ENCODE peak calls at places on chromosomes 7 and 10, in four cellular contexts. F is tibial artery, G is amniotic stem cell, Y is T-helper 2 cell. Q is an unnamed sample.

GRCh38 chr7:78071821-78072590 is 273.4 kb downstream of the PHTF2 start:
- DNase-seq in Y (no peak), F (no peak), G (no peak), Q (no peak)

GRCh38 chr7:37191797-37192196 is 256.9 kb downstream of the ELMO1 start:
- DNase-seq in Y (no peak), F (no peak), G (no peak), Q (no peak)

GRCh38 chr7:124566576-124566975 is 199.0 kb downstream of the GPR37 start:
- DNase-seq in Y (no peak), F (no peak), G (no peak), Q (no peak)

GRCh38 chr7:142807855-142808460 is 37.2 kb downstream of the PRSS2 start:
- DNase-seq in Y (peak), G (no peak), F (no peak), Q (no peak)

GRCh38 chr7:107170051-107170661 is 1.4 kb downstream of the HBP1 start:
- DNase-seq in G (no peak), Y (no peak), F (no peak), Q (no peak)

GRCh38 chr7:63042730-63043511 is 955.7 kb upstream of the ZNF722 start:
- DNase-seq in Y (no peak), G (no peak), F (no peak), Q (no peak)

GRCh38 chr7:15561840-15562239 is at the start of gene AGMO:
- DNase-seq in F (peak), Y (no peak), G (no peak), Q (no peak)

GRCh38 chr10:97852277-97852676 is 2.6 kb downstream of the GOLGA7B start:
- DNase-seq in Y (no peak), G (no peak), F (no peak), Q (no peak)

GRCh38 chr7:45217358-45217757 is 59.8 kb downstream of the RAMP3 start:
- DNase-seq in F (no peak), G (no peak), Y (no peak), Q (no peak)

GRCh38 chr10:42242135-42242805 is 396.1 kb downstream of the ZNF33B start:
- DNase-seq in Y (no peak), F (no peak), G (no peak), Q (no peak)

GRCh38 chr7:55469271-55469681 is 103.0 kb downstream of the VOPP1 start:
- DNase-seq in Y (peak), F (no peak), G (no peak), Q (peak)

GRCh38 chr7:30598121-30598876 is 3.6 kb downstream of the GARS1 start:
- DNase-seq in Y (no peak), G (no peak), F (no peak), Q (no peak)

GRCh38 chr7:152647-153046 is 39.7 kb upstream of the FAM20C start:
- DNase-seq in Y (no peak), G (no peak), F (no peak), Q (no peak)

GRCh38 chr7:24965831-24966708 is 13.9 kb downstream of the OSBPL3 start:
- DNase-seq in F (no peak), G (no peak), Y (peak), Q (no peak)

GRCh38 chr7:24580283-24580946 is 7.2 kb downstream of the PALS2 start:
- DNase-seq in F (no peak), G (no peak), Y (no peak), Q (no peak)

GRCh38 chr7:50590535-50590934 is 25.3 kb upstream of the DDC start:
- DNase-seq in Y (no peak), G (no peak), F (no peak), Q (no peak)

GRCh38 chr7:127598318-127598717 is 4.8 kb downstream of the FSCN3 start:
- DNase-seq in G (no peak), F (no peak), Y (no peak), Q (no peak)

GRCh38 chr7:91091631-91092030 is 172.6 kb upstream of the FZD1 start:
- DNase-seq in G (no peak), F (no peak), Y (no peak), Q (no peak)

GRCh38 chr7:113099284-113099919 is 12.8 kb upstream of the GPR85 start:
- DNase-seq in G (no peak), F (no peak), Y (no peak), Q (no peak)

GRCh38 chr7:52944916-52945315 is 90.5 kb upstream of the POM121L12 start:
- DNase-seq in F (no peak), G (no peak), Y (no peak), Q (no peak)

GRCh38 chr7:30027915-30028748 is at the start of gene PLEKHA8:
- DNase-seq in G (peak), Y (peak), F (peak), Q (peak)

GRCh38 chr7:141045126-141045841 is 28.6 kb upstream of the TMEM178B start:
- DNase-seq in F (no peak), Y (no peak), G (no peak), Q (no peak)

GRCh38 chr10:33721509-33721908 is 387.0 kb upstream of the NRP1 start:
- DNase-seq in G (no peak), Y (no peak), F (no peak), Q (no peak)

GRCh38 chr7:89813096-89813495 is 341.2 kb upstream of the STEAP1 start:
- DNase-seq in Y (no peak), F (no peak), G (no peak), Q (no peak)

GRCh38 chr7:74665296-74665938 is 7.9 kb downstream of the GTF2I start:
- DNase-seq in G (no peak), Y (no peak), F (no peak), Q (no peak)

GRCh38 chr7:98733036-98733435 is 116.0 kb downstream of the NPTX2 start:
- DNase-seq in G (no peak), F (no peak), Y (no peak), Q (no peak)

GRCh38 chr7:13050703-13051102 is 363.3 kb downstream of the ARL4A start:
- DNase-seq in Y (no peak), F (no peak), G (peak), Q (no peak)

GRCh38 chr10:132882069-132882468 is 60.3 kb downstream of the CFAP46 start:
- DNase-seq in F (peak), Y (no peak), G (no peak), Q (no peak)

GRCh38 chr7:38660427-38661099 is 29.4 kb upstream of the AMPH start:
- DNase-seq in Y (peak), F (no peak), G (peak), Q (no peak)

GRCh38 chr10:12388671-12389070 is 39.3 kb downstream of the CAMK1D start:
- DNase-seq in F (no peak), Y (no peak), G (no peak), Q (no peak)

GRCh38 chr7:131226116-131226562 is 101.5 kb upstream of the MKLN1 start:
- DNase-seq in G (no peak), F (no peak), Y (no peak), Q (no peak)

GRCh38 chr10:660413-660979 is 29.0 kb downstream of the DIP2C start:
- DNase-seq in F (no peak), G (no peak), Y (no peak), Q (no peak)

Q was measured in activated effector memory CD4-positive, alpha-beta T cell treated with Interleukin-2 at 50 U/mL for 16 hours.